ENCODE peak calls at places on chromosomes 12 and 14, in eight cellular contexts. F is cortex of kidney; D is Peyer's patch; R is activated CD4-positive, alpha-beta T cell treated with anti-CD3 and anti-CD28 coated beads, Interleukin-2, amount 10 ng/mL, durations not matched to agents 7 days and 5 days; C is right lobe of liver; H is stimulated activated CD4-positive, alpha-beta T cell treated with anti-CD3 and anti-CD28 coated beads, Interleukin-2, amount 100 ng/mL, for 48 hours; Q is upper lobe of right lung; N is SW480. O is an unnamed sample.

GRCh38 chr12:12035229-12035628 is 35.5 kb upstream of the BCL2L14 start:
- DNase-seq in H (no peak), C (no peak), R (no peak), N (no peak), D (no peak), F (no peak), Q (no peak), O (no peak)

GRCh38 chr12:12513416-12514006 is 49.2 kb downstream of the DUSP16 start:
- DNase-seq in R (no peak), C (no peak), N (no peak), F (no peak), Q (no peak), D (no peak), H (no peak), O (no peak)

GRCh38 chr14:90114554-90114953 is 52.8 kb downstream of the KCNK13 start:
- DNase-seq in H (no peak), C (no peak), Q (no peak), F (no peak), R (no peak), D (no peak), N (no peak), O (no peak)

GRCh38 chr12:69555461-69555860 is 29.8 kb upstream of the CCT2 start:
- DNase-seq in F (no peak), N (peak), H (no peak), C (no peak), R (no peak), D (no peak), Q (no peak), O (no peak)

GRCh38 chr14:96245710-96246534 is 10.1 kb upstream of the BDKRB1 start:
- DNase-seq in N (no peak), H (no peak), Q (peak), R (no peak), C (no peak), D (no peak), F (no peak), O (no peak)

GRCh38 chr12:24661657-24662096 is 287.2 kb downstream of the BCAT1 start:
- DNase-seq in F (no peak), D (no peak), C (peak), R (no peak), N (no peak), H (no peak), Q (peak), O (no peak)

GRCh38 chr12:8108808-8109398 is 14.5 kb upstream of the CLEC4A start:
- DNase-seq in R (peak), N (peak), D (peak), Q (peak), C (peak), H (peak), F (no peak), O (no peak)

GRCh38 chr14:102046337-102047278 is 40.2 kb downstream of the HSP90AA1 start:
- DNase-seq in R (no peak), F (no peak), C (peak), D (peak), Q (peak), N (peak), H (no peak), O (no peak)

GRCh38 chr14:97276573-97276972 is 479.4 kb downstream of the VRK1 start:
- DNase-seq in F (no peak), R (peak), N (peak), C (no peak), Q (no peak), H (no peak), D (no peak), O (no peak)

GRCh38 chr12:5232291-5232690 is 188.6 kb downstream of the KCNA5 start:
- DNase-seq in F (no peak), R (no peak), N (no peak), H (no peak), C (no peak), Q (no peak), D (no peak), O (no peak)

GRCh38 chr12:109462868-109463692 is 14.0 kb downstream of the KCTD10 start:
- DNase-seq in D (peak), N (peak), H (no peak), R (peak), Q (peak), F (no peak), C (peak), O (no peak)

GRCh38 chr12:62879691-62880090 is 55.3 kb downstream of the PPM1H start:
- DNase-seq in R (no peak), N (no peak), C (no peak), D (no peak), H (no peak), F (no peak), Q (no peak), O (no peak)

GRCh38 chr12:84596276-84596675 is 316.3 kb downstream of the SLC6A15 start:
- DNase-seq in F (no peak), N (no peak), D (no peak), R (no peak), Q (no peak), H (no peak), C (no peak), O (no peak)

GRCh38 chr12:20463920-20464524 is 95.7 kb downstream of the PDE3A start:
- DNase-seq in H (no peak), C (no peak), F (no peak), D (no peak), Q (no peak), R (no peak), N (peak), O (no peak)

GRCh38 chr14:94646066-94646465 is 33.9 kb downstream of the SERPINA3 start:
- DNase-seq in H (no peak), N (no peak), Q (no peak), F (no peak), C (no peak), D (no peak), R (no peak), O (peak)

GRCh38 chr12:111428728-111429175 is 23.0 kb downstream of the SH2B3 start:
- DNase-seq in R (peak), F (no peak), Q (peak), C (peak), H (no peak), N (no peak), D (peak), O (no peak)

GRCh38 chr12:69966839-69967238 is 141.8 kb downstream of the MYRFL start:
- DNase-seq in D (no peak), R (no peak), F (no peak), N (peak), Q (no peak), C (no peak), H (no peak), O (no peak)

GRCh38 chr12:109582636-109583035 is 9.0 kb downstream of the MVK start:
- DNase-seq in H (no peak), R (no peak), D (no peak), N (peak), C (peak), Q (peak), F (peak), O (no peak)

GRCh38 chr14:105899071-105899641 is 372.8 kb downstream of the TMEM121 start:
- DNase-seq in R (no peak), N (no peak), Q (no peak), D (no peak), H (no peak), C (no peak), F (no peak), O (no peak)

GRCh38 chr14:90191154-90191553 is 65.2 kb upstream of the PSMC1 start:
- DNase-seq in D (no peak), R (no peak), H (no peak), F (no peak), N (no peak), Q (no peak), C (no peak), O (no peak)

GRCh38 chr14:91228112-91229004 is 16.1 kb downstream of the GPR68 start:
- DNase-seq in R (peak), H (peak), F (no peak), Q (no peak), C (no peak), D (peak), N (no peak), O (no peak)

GRCh38 chr14:69845787-69846186 is 33.4 kb upstream of the SMOC1 start:
- DNase-seq in R (no peak), H (no peak), F (no peak), Q (no peak), D (no peak), C (peak), N (peak), O (no peak)

GRCh38 chr12:45458854-45459807 is 243.2 kb downstream of the ANO6 start:
- DNase-seq in Q (no peak), R (no peak), N (no peak), H (no peak), F (no peak), D (no peak), C (no peak), O (no peak)

GRCh38 chr12:46752396-46752795 is 73.4 kb downstream of the SLC38A4 start:
- DNase-seq in F (no peak), R (no peak), C (no peak), H (no peak), D (no peak), N (peak), Q (no peak), O (no peak)

GRCh38 chr12:65916991-65917676 is 92.9 kb downstream of the HMGA2 start:
- DNase-seq in N (no peak), F (no peak), H (no peak), C (no peak), Q (no peak), D (no peak), R (no peak), O (no peak)

GRCh38 chr12:16349132-16349463 is 1.7 kb downstream of the MGST1 start:
- DNase-seq in F (no peak), H (no peak), C (peak), Q (no peak), N (no peak), D (peak), R (no peak), O (no peak)

GRCh38 chr12:56833780-56834179 is 70.7 kb downstream of the HSD17B6 start:
- DNase-seq in C (no peak), R (no peak), F (no peak), D (no peak), N (no peak), H (no peak), Q (no peak), O (no peak)

GRCh38 chr14:106605548-106606448 is 1079.4 kb downstream of the TMEM121 start:
- DNase-seq in F (no peak), N (peak), H (peak), R (peak), C (peak), D (peak), Q (peak), O (no peak)

GRCh38 chr14:35632276-35633071 is 98.5 kb downstream of the INSM2 start:
- DNase-seq in N (no peak), H (no peak), D (no peak), C (no peak), R (no peak), Q (no peak), F (no peak), O (no peak)

GRCh38 chr14:95432152-95433093 is 84.0 kb downstream of the SYNE3 start:
- DNase-seq in Q (no peak), D (peak), N (no peak), F (no peak), R (no peak), H (no peak), C (peak), O (no peak)

O was measured in vagina.